ENCODE peak calls at places on chromosome 9, in six cellular contexts. R is iris pigment epithelial cell; A is NCI-H345; L is CD8-positive, alpha-beta T cell; J is heart left ventricle; C is NCI-H460. I is an unnamed sample.

GRCh38 chr9:69180670-69181069 is 6.6 kb downstream of the TJP2 start:
- DNase-seq in R (peak; percentile 99), L (peak; percentile 13), C (peak; percentile 87), J (peak; percentile 66), A (no peak), I (no peak)

GRCh38 chr9:114177423-114178064 is 22.2 kb downstream of the COL27A1 start:
- DNase-seq in C (peak; percentile 9), J (no peak), L (no peak), A (no peak), R (peak; percentile 65), I (peak; percentile 61)

GRCh38 chr9:27545471-27545870 is 15.9 kb upstream of the MOB3B start:
- DNase-seq in L (no peak), A (peak; percentile 5), C (no peak), R (no peak), J (no peak), I (no peak)

GRCh38 chr9:95504053-95504963 is 12.5 kb downstream of the PTCH1 start:
- DNase-seq in A (peak; percentile 8), J (peak; percentile 28), R (peak; percentile 24), L (no peak), C (peak; percentile 70), I (peak; percentile 46)

GRCh38 chr9:95947118-95947517 is 71.6 kb downstream of the ERCC6L2 start:
- DNase-seq in J (no peak), A (no peak), C (no peak), L (no peak), R (peak; percentile 56), I (no peak)

GRCh38 chr9:127213859-127214258 is 50.7 kb upstream of the GARNL3 start:
- DNase-seq in J (no peak), C (no peak), L (no peak), A (no peak), R (no peak), I (no peak)

GRCh38 chr9:136052433-136052880 is 42.6 kb downstream of the NACC2 start:
- DNase-seq in C (peak; percentile 41), A (no peak), R (no peak), J (no peak), L (no peak), I (no peak)

GRCh38 chr9:33081128-33081851 is 4.8 kb upstream of the SMU1 start:
- DNase-seq in J (peak; percentile 75), R (peak; percentile 84), L (peak; percentile 36), A (peak; percentile 85), C (peak; percentile 79), I (peak; percentile 93)

GRCh38 chr9:136773386-136774044 is 9.2 kb upstream of the LCN15 start:
- DNase-seq in J (no peak), A (no peak), C (no peak), L (no peak), R (peak; percentile 21), I (peak; percentile 32)

GRCh38 chr9:135050072-135050990 is 37.1 kb upstream of the OLFM1 start:
- DNase-seq in L (no peak), J (no peak), R (no peak), C (no peak), A (no peak), I (no peak)

GRCh38 chr9:102778756-102779155 is 216.4 kb upstream of the CYLC2 start:
- DNase-seq in L (no peak), A (no peak), R (no peak), C (no peak), J (no peak), I (no peak)

GRCh38 chr9:126171641-126172040 is 155.0 kb upstream of the MVB12B start:
- DNase-seq in R (no peak), J (no peak), C (no peak), A (no peak), L (no peak), I (no peak)

GRCh38 chr9:107108367-107108766 is 174.7 kb upstream of the RAD23B start:
- DNase-seq in L (no peak), J (no peak), C (no peak), A (no peak), R (no peak), I (no peak)

GRCh38 chr9:10566853-10567252 is 45.9 kb downstream of the PTPRD start:
- DNase-seq in C (no peak), A (no peak), R (no peak), J (no peak), L (no peak), I (no peak)

GRCh38 chr9:87853289-87853688 is 29.4 kb upstream of the SPATA31E1 start:
- DNase-seq in R (no peak), J (no peak), A (no peak), C (no peak), L (no peak), I (no peak)

GRCh38 chr9:75644649-75645048 is 245.8 kb upstream of the PCSK5 start:
- DNase-seq in C (no peak), R (no peak), J (no peak), L (no peak), A (peak; percentile 96), I (no peak)

GRCh38 chr9:3956081-3956701 is 343.7 kb downstream of the GLIS3 start:
- DNase-seq in J (no peak), A (no peak), C (no peak), L (no peak), R (no peak), I (no peak)

GRCh38 chr9:28234899-28235277 is 661.6 kb upstream of the C9orf72 start:
- DNase-seq in C (no peak), A (no peak), R (peak; percentile 50), J (no peak), L (no peak), I (peak; percentile 64)

GRCh38 chr9:85740821-85741111 is 988 bp downstream of the AGTPBP1 start:
- DNase-seq in J (no peak), R (peak; percentile 20), A (no peak), L (no peak), C (no peak), I (no peak)

GRCh38 chr9:131661954-131662621 is 77.8 kb downstream of the RAPGEF1 start:
- DNase-seq in J (no peak), A (no peak), R (no peak), C (no peak), L (peak; percentile 46), I (no peak)

GRCh38 chr9:97696823-97697601 is at the start of gene XPA:
- DNase-seq in A (peak; percentile 97), C (peak; percentile 97), L (peak; percentile 97), R (peak; percentile 89), J (peak; percentile 97), I (peak; percentile 96)

GRCh38 chr9:79524266-79524665 is 47.5 kb upstream of the TLE4 start:
- DNase-seq in R (peak; percentile 51), C (no peak), A (no peak), J (no peak), L (no peak), I (no peak)

GRCh38 chr9:103991698-103992097 is 102.4 kb upstream of the SMC2 start:
- DNase-seq in A (no peak), C (no peak), L (no peak), R (peak; percentile 76), J (no peak), I (no peak)

GRCh38 chr9:90433398-90433890 is 209.2 kb downstream of the DIRAS2 start:
- DNase-seq in C (peak; percentile 86), R (peak; percentile 51), L (no peak), A (peak; percentile 7), J (no peak), I (peak; percentile 85)

I was measured in cardiac muscle cell.